ENCODE peak calls at places on chromosomes 1 and 21, in eight cellular contexts. Q is CD4-positive, CD25-positive, alpha-beta regulatory T cell; G is CD8-positive, alpha-beta T cell; H is MG63; K is astrocyte of the spinal cord; Z is choroid plexus epithelial cell; C is cardiac muscle cell; J is adipocyte. L is an unnamed sample.

GRCh38 chr21:38506606-38507331 is 8.5 kb upstream of the ERG start:
- DNase-seq in J (no peak), C (peak; percentile 17), G (no peak), H (no peak), K (no peak), Q (no peak), Z (peak; percentile 61), L (no peak)

GRCh38 chr1:60904079-60904852 is 178.1 kb upstream of the NFIA start:
- DNase-seq in J (peak; percentile 62), C (peak; percentile 59), Z (no peak), G (no peak), K (peak; percentile 57), Q (no peak), H (peak; percentile 93), L (peak; percentile 4)

GRCh38 chr21:34192646-34193285 is 119.4 kb downstream of the MRPS6 start:
- DNase-seq in G (no peak), H (no peak), K (no peak), Q (no peak), Z (no peak), C (no peak), J (no peak), L (no peak)

GRCh38 chr1:156652131-156652991 is 10.4 kb downstream of the BCAN start:
- DNase-seq in J (peak; percentile 74), C (peak; percentile 64), Q (no peak), K (no peak), H (no peak), Z (peak; percentile 52), G (no peak), L (peak; percentile 54)

GRCh38 chr1:1272341-1273151 is 1.1 kb downstream of the UBE2J2 start:
- DNase-seq in J (no peak), C (no peak), Q (no peak), H (no peak), Z (no peak), G (no peak), K (no peak), L (peak; percentile 61)

GRCh38 chr1:51738681-51739080 is 121.8 kb downstream of the OSBPL9 start:
- DNase-seq in H (no peak), G (no peak), Z (no peak), J (no peak), C (no peak), Q (no peak), K (no peak), L (no peak)

GRCh38 chr1:156490401-156491032 is 10.1 kb downstream of the MEF2D start:
- DNase-seq in Q (no peak), K (no peak), C (no peak), H (no peak), Z (no peak), J (peak; percentile 69), G (no peak), L (peak; percentile 4)

GRCh38 chr21:41630249-41630648 is 122.3 kb upstream of the TMPRSS2 start:
- DNase-seq in Q (no peak), G (no peak), Z (peak; percentile 94), K (peak; percentile 96), J (peak; percentile 56), C (peak; percentile 99), H (peak; percentile 99), L (peak; percentile 100)

GRCh38 chr1:165610866-165611265 is 20.2 kb upstream of the MGST3 start:
- DNase-seq in G (no peak), J (no peak), H (no peak), Z (no peak), Q (no peak), K (no peak), C (no peak), L (peak; percentile 41)

GRCh38 chr1:157482174-157482573 is 70.1 kb downstream of the FCRL5 start:
- DNase-seq in C (no peak), G (no peak), J (no peak), Z (no peak), K (no peak), H (no peak), Q (no peak), L (peak; percentile 15)

GRCh38 chr1:162904579-162904978 is 43.6 kb upstream of the CCDC190 start:
- DNase-seq in H (no peak), K (peak; percentile 76), Z (peak; percentile 20), Q (no peak), G (no peak), J (no peak), C (no peak), L (no peak)

GRCh38 chr1:226492738-226493137 is 55.8 kb upstream of the STUM start:
- DNase-seq in H (no peak), Z (no peak), C (no peak), K (no peak), Q (no peak), G (no peak), J (no peak), L (no peak)

GRCh38 chr1:15063783-15064182 is 89.8 kb upstream of the TMEM51 start:
- DNase-seq in C (no peak), J (no peak), H (no peak), Q (no peak), Z (no peak), G (no peak), K (no peak), L (no peak)

GRCh38 chr1:41976671-41977070 is 57.9 kb upstream of the HIVEP3 start:
- DNase-seq in Z (no peak), H (no peak), Q (no peak), K (no peak), G (no peak), J (no peak), C (no peak), L (no peak)

GRCh38 chr1:174998569-174999215 is 1.1 kb upstream of the CACYBP start:
- DNase-seq in H (peak; percentile 37), K (peak; percentile 63), Q (peak; percentile 46), G (peak; percentile 33), C (peak; percentile 62), J (peak; percentile 80), Z (peak; percentile 74), L (peak; percentile 73)

GRCh38 chr1:177426533-177426932 is 255.8 kb downstream of the BRINP2 start:
- DNase-seq in H (no peak), G (no peak), C (no peak), Z (no peak), Q (no peak), K (no peak), J (no peak), L (no peak)

GRCh38 chr1:177431123-177431522 is 260.4 kb downstream of the BRINP2 start:
- DNase-seq in Z (no peak), Q (no peak), H (no peak), C (no peak), G (no peak), J (no peak), K (no peak), L (no peak)

GRCh38 chr1:177432897-177433296 is 262.1 kb downstream of the BRINP2 start:
- DNase-seq in H (no peak), K (peak; percentile 1), C (peak; percentile 9), Q (no peak), J (peak; percentile 3), Z (peak; percentile 15), G (no peak), L (peak; percentile 13)

GRCh38 chr1:177425241-177425640 is 254.5 kb downstream of the BRINP2 start:
- DNase-seq in C (no peak), H (peak; percentile 9), K (no peak), Q (no peak), G (no peak), Z (no peak), J (no peak), L (peak; percentile 16)

GRCh38 chr1:177429234-177429633 is 258.5 kb downstream of the BRINP2 start:
- DNase-seq in H (no peak), Z (no peak), J (no peak), C (no peak), Q (no peak), G (no peak), K (no peak), L (no peak)
- H3K4me3 ChIP-seq in H (no peak overlapping the region), Z (no peak overlapping the region), J (no peak overlapping the region), C (no peak overlapping the region), Q (no peak overlapping the region), G (no peak overlapping the region), K (no peak overlapping the region), L (no peak overlapping the region)

GRCh38 chr1:36149237-36149972 is at the start of gene TRAPPC3:
- DNase-seq in G (peak; percentile 99), C (peak; percentile 100), Z (peak; percentile 100), H (peak; percentile 100), Q (peak; percentile 100), J (peak; percentile 100), K (peak; percentile 100), L (peak; percentile 100)

GRCh38 chr1:36149973-36150295 is 648 bp upstream of the TRAPPC3 start:
- DNase-seq in J (no peak), G (no peak), H (no peak), Z (no peak), C (no peak), K (no peak), Q (no peak), L (peak; percentile 57)

GRCh38 chr1:36151845-36152203 is 2.5 kb upstream of the TRAPPC3 start:
- DNase-seq in Q (peak; percentile 60), Z (no peak), J (peak; percentile 37), H (peak; percentile 47), K (no peak), C (peak; percentile 35), G (peak; percentile 45), L (no peak)

GRCh38 chr1:36151133-36151844 is 2.0 kb upstream of the TRAPPC3 start:
- DNase-seq in Q (no peak), H (no peak), G (no peak), Z (no peak), J (no peak), K (no peak), C (no peak), L (no peak)

GRCh38 chr1:36150296-36151132 is 1.2 kb upstream of the TRAPPC3 start:
- DNase-seq in J (peak; percentile 98), H (peak; percentile 98), Z (peak; percentile 97), K (peak; percentile 97), Q (peak; percentile 63), C (peak; percentile 97), G (peak; percentile 63), L (peak; percentile 98)
- H3K4me3 ChIP-seq in J (peak overlapping the region; percentile 66), H (peak overlapping the region; percentile 11), Z (peak overlapping the region; percentile 18), K (no peak overlapping the region), Q (peak overlapping the region; percentile 80), C (no peak overlapping the region), G (peak overlapping the region; percentile 73), L (peak overlapping the region; percentile 14)

GRCh38 chr1:79322511-79323027 is 316.0 kb upstream of the ADGRL4 start:
- DNase-seq in G (no peak), Z (peak; percentile 50), K (no peak), J (peak; percentile 26), Q (no peak), C (peak; percentile 30), H (no peak), L (peak; percentile 12)

GRCh38 chr1:79323240-79324025 is 316.9 kb upstream of the ADGRL4 start:
- DNase-seq in Q (no peak), H (no peak), C (peak; percentile 98), G (no peak), K (peak; percentile 96), J (peak; percentile 96), Z (peak; percentile 98), L (peak; percentile 97)

GRCh38 chr1:79326875-79327274 is 320.3 kb upstream of the ADGRL4 start:
- DNase-seq in K (no peak), C (no peak), Z (no peak), G (no peak), Q (no peak), J (no peak), H (no peak), L (no peak)

GRCh38 chr1:79325126-79325525 is 318.6 kb upstream of the ADGRL4 start:
- DNase-seq in J (no peak), Z (no peak), G (no peak), K (no peak), C (no peak), H (no peak), Q (no peak), L (no peak)

GRCh38 chr1:79325705-79326104 is 319.2 kb upstream of the ADGRL4 start:
- DNase-seq in K (peak; percentile 23), C (no peak), G (no peak), H (no peak), Z (peak; percentile 7), J (no peak), Q (no peak), L (no peak)
- H3K4me3 ChIP-seq in K (no peak overlapping the region), C (no peak overlapping the region), G (no peak overlapping the region), H (no peak overlapping the region), Z (no peak overlapping the region), J (no peak overlapping the region), Q (no peak overlapping the region), L (no peak overlapping the region)

GRCh38 chr1:27915082-27915575 is 19.7 kb upstream of the SMPDL3B start:
- DNase-seq in G (no peak), H (no peak), J (no peak), Q (no peak), Z (no peak), K (no peak), C (no peak), L (no peak)
- H3K4me3 ChIP-seq in G (peak overlapping the region; percentile 1), H (peak overlapping the region; percentile 84), J (peak overlapping the region; percentile 98), Q (peak overlapping the region; percentile 43), Z (no peak overlapping the region), K (peak overlapping the region; percentile 7), C (no peak overlapping the region), L (peak overlapping the region; percentile 94)

L was measured in epithelial cell of esophagus.